ENCODE peak calls at places on chromosome 17, in four cellular contexts. One of them, this sample, is unnamed.

GRCh38 chr17:27797390-27798091 is 2.8 kb downstream of the NOS2 start:
- DNase-seq in neural crest cell: no peak
- DNase-seq in ACHN: no peak
- DNase-seq in neural progenitor cell: no peak
- DNase-seq in this sample: no peak

GRCh38 chr17:69414408-69415274 is at the start of gene MAP2K6:
- DNase-seq in neural crest cell: peak
- DNase-seq in ACHN: peak
- DNase-seq in neural progenitor cell: peak
- DNase-seq in this sample: peak

GRCh38 chr17:18105027-18105426 is 3.5 kb upstream of the MYO15A start:
- DNase-seq in neural crest cell: no peak
- DNase-seq in ACHN: no peak
- DNase-seq in neural progenitor cell: no peak
- DNase-seq in this sample: no peak

GRCh38 chr17:17849147-17849820 is 12.5 kb upstream of the SREBF1 start:
- DNase-seq in neural crest cell: no peak
- DNase-seq in ACHN: no peak
- DNase-seq in neural progenitor cell: no peak
- DNase-seq in this sample: no peak

GRCh38 chr17:17151962-17152361 is 54.2 kb downstream of the PLD6 start:
- DNase-seq in neural crest cell: no peak
- DNase-seq in ACHN: peak
- DNase-seq in neural progenitor cell: no peak
- DNase-seq in this sample: no peak

GRCh38 chr17:58989629-58990028 is 117.1 kb downstream of the TRIM37 start:
- DNase-seq in neural crest cell: no peak
- DNase-seq in ACHN: no peak
- DNase-seq in neural progenitor cell: no peak
- DNase-seq in this sample: no peak

GRCh38 chr17:48647103-48647963 is 21.2 kb upstream of the HOXB9 start:
- DNase-seq in neural crest cell: no peak
- DNase-seq in ACHN: peak
- DNase-seq in neural progenitor cell: peak
- DNase-seq in this sample: no peak

GRCh38 chr17:22462461-22462860 is 770.1 kb downstream of the KCNJ18 start:
- DNase-seq in neural crest cell: no peak
- DNase-seq in ACHN: no peak
- DNase-seq in neural progenitor cell: no peak
- DNase-seq in this sample: no peak

GRCh38 chr17:65564793-65565192 is 3.3 kb upstream of the AXIN2 start:
- DNase-seq in neural crest cell: no peak
- DNase-seq in ACHN: no peak
- DNase-seq in neural progenitor cell: peak
- DNase-seq in this sample: no peak

GRCh38 chr17:7383742-7384488 is 3.0 kb downstream of the TNK1 start:
- DNase-seq in neural crest cell: peak
- DNase-seq in ACHN: no peak
- DNase-seq in neural progenitor cell: peak
- DNase-seq in this sample: no peak

GRCh38 chr17:47742319-47743181 is 9.5 kb downstream of the TBX21 start:
- DNase-seq in neural crest cell: peak
- DNase-seq in ACHN: peak
- DNase-seq in neural progenitor cell: peak
- DNase-seq in this sample: no peak

GRCh38 chr17:42424991-42425610 is 2.0 kb upstream of the CAVIN1 start:
- DNase-seq in neural crest cell: no peak
- DNase-seq in ACHN: no peak
- DNase-seq in neural progenitor cell: no peak
- DNase-seq in this sample: no peak

This sample was measured in HuH-7.5.